ENCODE peak calls at places on chromosomes 16 and 17, in nine cellular contexts. One of them, this sample, is unnamed.

GRCh38 chr17:33595783-33596182 is 302.7 kb upstream of the ASIC2 start:
- DNase-seq in heart right ventricle: no peak
- DNase-seq in Peyer's patch: no peak
- DNase-seq in fibroblast of lung: no peak
- DNase-seq in tibial nerve: no peak
- DNase-seq in WERI-Rb-1: no peak
- DNase-seq in pancreas: no peak
- DNase-seq in CD4-positive, alpha-beta T cell: no peak
- DNase-seq in cardiac muscle cell: no peak
- DNase-seq in this sample: no peak

GRCh38 chr16:16150117-16150877 is 73.0 kb downstream of the ABCC6 start:
- DNase-seq in WERI-Rb-1: no peak
- DNase-seq in CD4-positive, alpha-beta T cell: no peak
- DNase-seq in cardiac muscle cell: no peak
- DNase-seq in fibroblast of lung: peak; percentile 95
- DNase-seq in heart right ventricle: peak; percentile 75
- DNase-seq in pancreas: peak; percentile 84
- DNase-seq in tibial nerve: no peak
- DNase-seq in Peyer's patch: no peak
- DNase-seq in this sample: peak; percentile 94

GRCh38 chr16:68893710-68894705 is 50.7 kb downstream of the TANGO6 start:
- DNase-seq in WERI-Rb-1: peak; percentile 55
- DNase-seq in cardiac muscle cell: peak; percentile 93
- DNase-seq in tibial nerve: no peak
- DNase-seq in pancreas: peak; percentile 50
- DNase-seq in CD4-positive, alpha-beta T cell: no peak
- DNase-seq in fibroblast of lung: peak; percentile 26
- DNase-seq in Peyer's patch: no peak
- DNase-seq in heart right ventricle: peak; percentile 33
- DNase-seq in this sample: no peak

GRCh38 chr17:43444223-43445008 is 39.4 kb upstream of the DHX8 start:
- DNase-seq in CD4-positive, alpha-beta T cell: no peak
- DNase-seq in fibroblast of lung: no peak
- DNase-seq in WERI-Rb-1: no peak
- DNase-seq in tibial nerve: no peak
- DNase-seq in Peyer's patch: no peak
- DNase-seq in cardiac muscle cell: no peak
- DNase-seq in heart right ventricle: no peak
- DNase-seq in pancreas: no peak
- DNase-seq in this sample: no peak

GRCh38 chr17:41615454-41615853 is 2.9 kb upstream of the KRT16 start:
- DNase-seq in tibial nerve: no peak
- DNase-seq in fibroblast of lung: no peak
- DNase-seq in CD4-positive, alpha-beta T cell: no peak
- DNase-seq in WERI-Rb-1: no peak
- DNase-seq in Peyer's patch: peak; percentile 31
- DNase-seq in heart right ventricle: no peak
- DNase-seq in cardiac muscle cell: no peak
- DNase-seq in pancreas: no peak
- DNase-seq in this sample: no peak

GRCh38 chr16:87780385-87780989 is 14.7 kb upstream of the KLHDC4 start:
- DNase-seq in CD4-positive, alpha-beta T cell: no peak
- DNase-seq in heart right ventricle: peak; percentile 43
- DNase-seq in pancreas: no peak
- DNase-seq in Peyer's patch: no peak
- DNase-seq in tibial nerve: peak; percentile 14
- DNase-seq in fibroblast of lung: no peak
- DNase-seq in WERI-Rb-1: no peak
- DNase-seq in cardiac muscle cell: no peak
- DNase-seq in this sample: no peak

GRCh38 chr16:22220714-22221113 is 14.6 kb downstream of the EEF2K start:
- DNase-seq in CD4-positive, alpha-beta T cell: no peak
- DNase-seq in cardiac muscle cell: no peak
- DNase-seq in Peyer's patch: no peak
- DNase-seq in tibial nerve: no peak
- DNase-seq in heart right ventricle: peak; percentile 34
- DNase-seq in WERI-Rb-1: no peak
- DNase-seq in fibroblast of lung: no peak
- DNase-seq in pancreas: peak; percentile 44
- DNase-seq in this sample: no peak

GRCh38 chr16:78134944-78135619 is 35.6 kb downstream of the WWOX start:
- DNase-seq in cardiac muscle cell: no peak
- DNase-seq in heart right ventricle: no peak
- DNase-seq in Peyer's patch: no peak
- DNase-seq in CD4-positive, alpha-beta T cell: no peak
- DNase-seq in pancreas: no peak
- DNase-seq in fibroblast of lung: no peak
- DNase-seq in WERI-Rb-1: no peak
- DNase-seq in tibial nerve: no peak
- DNase-seq in this sample: no peak

GRCh38 chr16:78244131-78244899 is 144.9 kb downstream of the WWOX start:
- DNase-seq in WERI-Rb-1: no peak
- DNase-seq in tibial nerve: no peak
- DNase-seq in pancreas: no peak
- DNase-seq in fibroblast of lung: no peak
- DNase-seq in cardiac muscle cell: no peak
- DNase-seq in heart right ventricle: no peak
- DNase-seq in Peyer's patch: no peak
- DNase-seq in CD4-positive, alpha-beta T cell: no peak
- DNase-seq in this sample: no peak

GRCh38 chr16:3032624-3033023 is 4.1 kb downstream of the BICDL2 start:
- DNase-seq in CD4-positive, alpha-beta T cell: no peak
- DNase-seq in tibial nerve: no peak
- DNase-seq in Peyer's patch: no peak
- DNase-seq in WERI-Rb-1: no peak
- DNase-seq in pancreas: no peak
- DNase-seq in fibroblast of lung: no peak
- DNase-seq in cardiac muscle cell: no peak
- DNase-seq in heart right ventricle: no peak
- DNase-seq in this sample: no peak
- H3K27me3 ChIP-seq in CD4-positive, alpha-beta T cell: peaks cover 68% of the 10 kb centered on the region
- H3K27me3 ChIP-seq in tibial nerve: peaks cover under 1% of the 10 kb centered on the region
- H3K27me3 ChIP-seq in Peyer's patch: no peaks in the 10 kb centered on the region
- H3K27me3 ChIP-seq in WERI-Rb-1: peaks cover 84% of the 10 kb centered on the region
- H3K27me3 ChIP-seq in pancreas: no peaks in the 10 kb centered on the region
- H3K27me3 ChIP-seq in fibroblast of lung: peaks cover 42% of the 10 kb centered on the region
- H3K27me3 ChIP-seq in cardiac muscle cell: peaks cover 54% of the 10 kb centered on the region
- H3K27me3 ChIP-seq in heart right ventricle: peaks cover 58% of the 10 kb centered on the region
- H3K27me3 ChIP-seq in this sample: peaks cover 2% of the 10 kb centered on the region

GRCh38 chr17:77206557-77206956 is 65.8 kb downstream of the SEC14L1 start:
- DNase-seq in fibroblast of lung: no peak
- DNase-seq in tibial nerve: no peak
- DNase-seq in heart right ventricle: no peak
- DNase-seq in CD4-positive, alpha-beta T cell: no peak
- DNase-seq in pancreas: no peak
- DNase-seq in cardiac muscle cell: no peak
- DNase-seq in WERI-Rb-1: no peak
- DNase-seq in Peyer's patch: no peak
- DNase-seq in this sample: no peak

GRCh38 chr17:77209330-77209748 is 68.6 kb downstream of the SEC14L1 start:
- DNase-seq in heart right ventricle: no peak
- DNase-seq in CD4-positive, alpha-beta T cell: no peak
- DNase-seq in WERI-Rb-1: no peak
- DNase-seq in pancreas: no peak
- DNase-seq in fibroblast of lung: no peak
- DNase-seq in tibial nerve: no peak
- DNase-seq in Peyer's patch: no peak
- DNase-seq in cardiac muscle cell: no peak
- DNase-seq in this sample: no peak

GRCh38 chr17:77208856-77209255 is 68.1 kb downstream of the SEC14L1 start:
- DNase-seq in tibial nerve: no peak
- DNase-seq in WERI-Rb-1: no peak
- DNase-seq in pancreas: no peak
- DNase-seq in CD4-positive, alpha-beta T cell: no peak
- DNase-seq in heart right ventricle: no peak
- DNase-seq in cardiac muscle cell: no peak
- DNase-seq in Peyer's patch: no peak
- DNase-seq in fibroblast of lung: no peak
- DNase-seq in this sample: no peak

GRCh38 chr17:77207689-77208216 is 67.0 kb downstream of the SEC14L1 start:
- DNase-seq in tibial nerve: no peak
- DNase-seq in Peyer's patch: no peak
- DNase-seq in pancreas: no peak
- DNase-seq in WERI-Rb-1: no peak
- DNase-seq in cardiac muscle cell: no peak
- DNase-seq in CD4-positive, alpha-beta T cell: no peak
- DNase-seq in fibroblast of lung: no peak
- DNase-seq in heart right ventricle: no peak
- DNase-seq in this sample: no peak

DNA sequence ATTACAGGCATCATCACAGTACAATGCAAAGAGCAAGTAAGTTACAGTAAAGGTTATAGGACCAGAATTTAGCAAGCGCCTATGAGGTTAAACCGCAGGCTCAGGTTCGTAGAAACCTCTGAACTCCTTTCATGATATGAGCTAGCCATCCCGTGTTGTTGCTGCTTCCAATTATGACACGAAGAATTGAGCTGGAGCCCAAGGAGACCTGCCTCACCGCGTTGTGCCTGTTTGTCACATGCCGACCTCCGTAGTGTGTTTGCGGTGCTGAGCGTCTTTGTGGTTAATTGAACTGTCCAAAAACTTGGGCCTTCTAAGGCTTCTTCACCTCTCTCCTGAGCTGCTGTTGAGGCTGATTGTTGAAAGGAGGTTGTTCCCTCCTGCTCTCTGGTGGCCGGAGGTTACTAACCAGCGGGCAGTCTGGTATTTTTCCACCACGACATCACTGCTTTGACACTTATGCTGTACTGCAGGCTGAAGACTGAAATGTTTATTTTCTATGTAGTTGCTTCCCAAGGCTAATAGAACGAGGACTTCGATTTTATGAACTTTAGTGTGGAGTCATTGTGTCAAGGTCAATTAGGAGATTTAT is 67.5 kb downstream of the SEC14L1 start:
- DNase-seq in cardiac muscle cell: peak; percentile 92
- DNase-seq in CD4-positive, alpha-beta T cell: no peak
- DNase-seq in WERI-Rb-1: no peak
- DNase-seq in Peyer's patch: no peak
- DNase-seq in tibial nerve: peak; percentile 35
- DNase-seq in pancreas: no peak
- DNase-seq in heart right ventricle: peak; percentile 47
- DNase-seq in fibroblast of lung: peak; percentile 61
- DNase-seq in this sample: peak; percentile 21
- H3K27ac ChIP-seq in cardiac muscle cell: peak overlapping the region; percentile 72
- H3K27ac ChIP-seq in CD4-positive, alpha-beta T cell: no peak overlapping the region
- H3K27ac ChIP-seq in WERI-Rb-1: no peak overlapping the region
- H3K27ac ChIP-seq in Peyer's patch: no peak overlapping the region
- H3K27ac ChIP-seq in tibial nerve: peak overlapping the region; percentile 21
- H3K27ac ChIP-seq in pancreas: no peak overlapping the region
- H3K27ac ChIP-seq in heart right ventricle: peak overlapping the region; percentile 73
- H3K27ac ChIP-seq in fibroblast of lung: no peak overlapping the region
- H3K27ac ChIP-seq in this sample: no peak overlapping the region

DNA sequence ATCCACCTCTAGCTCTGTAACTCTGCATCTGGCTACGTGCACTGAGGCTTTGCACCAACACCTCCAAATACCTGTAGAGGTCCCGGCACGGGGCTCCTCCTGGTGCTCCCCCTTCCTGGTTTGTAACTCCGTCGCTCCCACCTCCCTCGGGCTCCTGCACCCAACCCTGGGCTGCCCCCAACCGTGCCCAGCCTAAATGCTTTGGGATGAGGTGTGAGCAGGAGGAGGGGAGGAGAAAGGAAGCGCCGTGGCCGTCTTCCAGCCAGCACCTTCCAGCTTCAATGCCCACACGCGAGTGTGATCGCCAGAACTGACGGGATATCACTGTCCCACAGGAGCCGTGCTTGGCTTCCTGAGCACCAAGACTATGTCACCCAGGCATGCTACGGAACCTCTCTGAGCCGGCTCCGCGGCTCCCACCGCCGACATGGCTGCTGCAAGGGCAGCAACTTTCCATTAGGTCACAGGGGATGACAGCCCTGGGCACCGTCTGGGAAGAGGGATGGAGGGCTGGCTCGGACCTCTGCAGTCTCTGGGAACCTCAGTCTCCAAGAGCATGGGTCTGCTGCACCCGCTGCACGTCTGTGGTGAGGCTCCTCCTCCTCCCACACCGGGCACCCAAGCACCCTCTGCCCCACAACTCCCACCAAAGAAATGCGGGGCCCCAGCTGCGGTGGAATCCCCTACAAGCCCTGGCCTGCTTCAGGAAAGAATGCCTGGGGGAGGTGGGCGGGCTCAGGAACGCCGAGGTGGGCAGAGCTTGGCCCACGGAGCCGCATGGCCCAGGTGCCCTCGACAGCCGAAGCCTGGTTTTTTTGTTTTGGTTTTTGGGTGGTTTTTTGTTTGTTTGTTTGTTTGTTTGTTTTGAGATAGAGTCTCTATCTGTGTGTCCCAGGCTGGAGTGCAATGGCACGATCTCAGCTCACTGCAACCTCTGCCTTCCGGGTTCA is 6.4 kb upstream of the SLC38A10 start:
- DNase-seq in tibial nerve: no peak
- DNase-seq in CD4-positive, alpha-beta T cell: no peak
- DNase-seq in fibroblast of lung: no peak
- DNase-seq in cardiac muscle cell: no peak
- DNase-seq in WERI-Rb-1: no peak
- DNase-seq in pancreas: no peak
- DNase-seq in heart right ventricle: no peak
- DNase-seq in Peyer's patch: no peak
- DNase-seq in this sample: no peak
- H3K27me3 ChIP-seq in tibial nerve: no peaks in the 10 kb centered on the region
- H3K27me3 ChIP-seq in CD4-positive, alpha-beta T cell: no peaks in the 10 kb centered on the region
- H3K27me3 ChIP-seq in fibroblast of lung: no peaks in the 10 kb centered on the region
- H3K27me3 ChIP-seq in cardiac muscle cell: no peaks in the 10 kb centered on the region
- H3K27me3 ChIP-seq in WERI-Rb-1: no peaks in the 10 kb centered on the region
- H3K27me3 ChIP-seq in pancreas: no peaks in the 10 kb centered on the region
- H3K27me3 ChIP-seq in heart right ventricle: no peaks in the 10 kb centered on the region
- H3K27me3 ChIP-seq in Peyer's patch: no peaks in the 10 kb centered on the region
- H3K27me3 ChIP-seq in this sample: no peaks in the 10 kb centered on the region

GRCh38 chr17:76752006-76752405 is 14.1 kb downstream of the MFSD11 start:
- DNase-seq in WERI-Rb-1: no peak
- DNase-seq in Peyer's patch: no peak
- DNase-seq in CD4-positive, alpha-beta T cell: no peak
- DNase-seq in pancreas: no peak
- DNase-seq in cardiac muscle cell: no peak
- DNase-seq in fibroblast of lung: no peak
- DNase-seq in heart right ventricle: no peak
- DNase-seq in tibial nerve: no peak
- DNase-seq in this sample: no peak

GRCh38 chr17:76755285-76755684 is 17.4 kb downstream of the MFSD11 start:
- DNase-seq in fibroblast of lung: no peak
- DNase-seq in heart right ventricle: no peak
- DNase-seq in pancreas: no peak
- DNase-seq in WERI-Rb-1: no peak
- DNase-seq in CD4-positive, alpha-beta T cell: no peak
- DNase-seq in tibial nerve: no peak
- DNase-seq in Peyer's patch: no peak
- DNase-seq in cardiac muscle cell: peak; percentile 73
- DNase-seq in this sample: no peak

GRCh38 chr17:76751416-76751993 is 13.6 kb downstream of the MFSD11 start:
- DNase-seq in Peyer's patch: no peak
- DNase-seq in pancreas: no peak
- DNase-seq in fibroblast of lung: no peak
- DNase-seq in tibial nerve: no peak
- DNase-seq in CD4-positive, alpha-beta T cell: no peak
- DNase-seq in WERI-Rb-1: no peak
- DNase-seq in heart right ventricle: no peak
- DNase-seq in cardiac muscle cell: no peak
- DNase-seq in this sample: no peak

GRCh38 chr17:76748657-76749056 is 10.7 kb downstream of the MFSD11 start:
- DNase-seq in WERI-Rb-1: no peak
- DNase-seq in fibroblast of lung: no peak
- DNase-seq in pancreas: no peak
- DNase-seq in tibial nerve: no peak
- DNase-seq in heart right ventricle: no peak
- DNase-seq in Peyer's patch: no peak
- DNase-seq in cardiac muscle cell: no peak
- DNase-seq in CD4-positive, alpha-beta T cell: no peak
- DNase-seq in this sample: no peak

GRCh38 chr17:76753061-76753961 is 15.4 kb downstream of the MFSD11 start:
- DNase-seq in fibroblast of lung: no peak
- DNase-seq in tibial nerve: no peak
- DNase-seq in WERI-Rb-1: no peak
- DNase-seq in CD4-positive, alpha-beta T cell: peak; percentile 14
- DNase-seq in heart right ventricle: no peak
- DNase-seq in cardiac muscle cell: no peak
- DNase-seq in Peyer's patch: no peak
- DNase-seq in pancreas: no peak
- DNase-seq in this sample: no peak
- H3K27ac ChIP-seq in fibroblast of lung: no peak overlapping the region
- H3K27ac ChIP-seq in tibial nerve: peak overlapping the region; percentile 13
- H3K27ac ChIP-seq in WERI-Rb-1: no peak overlapping the region
- H3K27ac ChIP-seq in CD4-positive, alpha-beta T cell: peak overlapping the region; percentile 82
- H3K27ac ChIP-seq in heart right ventricle: peak overlapping the region; percentile 16
- H3K27ac ChIP-seq in cardiac muscle cell: peak overlapping the region; percentile 47
- H3K27ac ChIP-seq in Peyer's patch: peak overlapping the region; percentile 50
- H3K27ac ChIP-seq in pancreas: no peak overlapping the region
- H3K27ac ChIP-seq in this sample: no peak overlapping the region

This sample was measured in ovary.